ENCODE peak calls at places on chromosomes 16 and 17, in eight cellular contexts. One of them, this sample, is unnamed. For H3K27me3, the result is how much of the 10 kb centered on the place peaks cover.

GRCh38 chr17:1730345-1731193 is 6.1 kb downstream of the WDR81 start:
- DNase-seq in WERI-Rb-1: no peak
- DNase-seq in mesendoderm: no peak
- DNase-seq in pancreas: no peak
- DNase-seq in aorta: peak
- DNase-seq in adipocyte: no peak
- DNase-seq in DND-41: no peak
- DNase-seq in Karpas-422: peak
- DNase-seq in this sample: peak

GRCh38 chr17:3963214-3964201 is 729 bp downstream of the ATP2A3 start:
- DNase-seq in Karpas-422: peak
- DNase-seq in WERI-Rb-1: no peak
- DNase-seq in adipocyte: no peak
- DNase-seq in DND-41: peak
- DNase-seq in mesendoderm: no peak
- DNase-seq in aorta: peak
- DNase-seq in pancreas: peak
- DNase-seq in this sample: no peak

GRCh38 chr17:64120159-64120558 is 9.8 kb downstream of the ERN1 start:
- DNase-seq in DND-41: no peak
- DNase-seq in mesendoderm: no peak
- DNase-seq in aorta: no peak
- DNase-seq in adipocyte: no peak
- DNase-seq in pancreas: no peak
- DNase-seq in WERI-Rb-1: no peak
- DNase-seq in Karpas-422: no peak
- DNase-seq in this sample: no peak

GRCh38 chr17:66527335-66527734 is 224.9 kb downstream of the PRKCA start:
- DNase-seq in WERI-Rb-1: no peak
- DNase-seq in aorta: no peak
- DNase-seq in Karpas-422: no peak
- DNase-seq in pancreas: no peak
- DNase-seq in mesendoderm: no peak
- DNase-seq in DND-41: no peak
- DNase-seq in adipocyte: no peak
- DNase-seq in this sample: no peak

GRCh38 chr17:77281024-77281903 is 140.5 kb downstream of the SEC14L1 start:
- DNase-seq in adipocyte: peak
- DNase-seq in Karpas-422: no peak
- DNase-seq in aorta: no peak
- DNase-seq in DND-41: peak
- DNase-seq in mesendoderm: peak
- DNase-seq in pancreas: peak
- DNase-seq in WERI-Rb-1: peak
- DNase-seq in this sample: no peak

GRCh38 chr16:1069154-1069553 is 3.4 kb upstream of the SSTR5 start:
- DNase-seq in WERI-Rb-1: peak
- DNase-seq in mesendoderm: peak
- DNase-seq in Karpas-422: peak
- DNase-seq in aorta: no peak
- DNase-seq in adipocyte: no peak
- DNase-seq in DND-41: no peak
- DNase-seq in pancreas: no peak
- DNase-seq in this sample: no peak

GRCh38 chr17:76410328-76410965 is 26.0 kb downstream of the SPHK1 start:
- DNase-seq in aorta: no peak
- DNase-seq in pancreas: no peak
- DNase-seq in Karpas-422: no peak
- DNase-seq in mesendoderm: no peak
- DNase-seq in adipocyte: no peak
- DNase-seq in DND-41: no peak
- DNase-seq in WERI-Rb-1: no peak
- DNase-seq in this sample: no peak

GRCh38 chr17:42670199-42670924 is 6.4 kb downstream of the PLEKHH3 start:
- DNase-seq in aorta: no peak
- DNase-seq in adipocyte: no peak
- DNase-seq in DND-41: no peak
- DNase-seq in mesendoderm: peak
- DNase-seq in Karpas-422: no peak
- DNase-seq in pancreas: no peak
- DNase-seq in WERI-Rb-1: no peak
- DNase-seq in this sample: no peak

GRCh38 chr17:27542841-27543463 is 86.7 kb downstream of the KSR1 start:
- DNase-seq in pancreas: peak
- DNase-seq in aorta: no peak
- DNase-seq in mesendoderm: no peak
- DNase-seq in WERI-Rb-1: no peak
- DNase-seq in DND-41: no peak
- DNase-seq in Karpas-422: no peak
- DNase-seq in adipocyte: no peak
- DNase-seq in this sample: no peak

GRCh38 chr16:52546291-52546941 is 527 bp downstream of the TOX3 start:
- DNase-seq in pancreas: peak
- DNase-seq in DND-41: no peak
- DNase-seq in WERI-Rb-1: peak
- DNase-seq in adipocyte: no peak
- DNase-seq in aorta: no peak
- DNase-seq in mesendoderm: peak
- DNase-seq in Karpas-422: no peak
- DNase-seq in this sample: no peak

GRCh38 chr17:45934044-45934979 is 40.0 kb downstream of the MAPT start:
- DNase-seq in aorta: no peak
- DNase-seq in WERI-Rb-1: no peak
- DNase-seq in pancreas: no peak
- DNase-seq in mesendoderm: no peak
- DNase-seq in DND-41: no peak
- DNase-seq in Karpas-422: no peak
- DNase-seq in adipocyte: no peak
- DNase-seq in this sample: no peak

GRCh38 chr17:71392715-71393567 is 727.9 kb upstream of the SOX9 start:
- DNase-seq in aorta: no peak
- DNase-seq in Karpas-422: no peak
- DNase-seq in adipocyte: peak
- DNase-seq in mesendoderm: no peak
- DNase-seq in DND-41: no peak
- DNase-seq in WERI-Rb-1: no peak
- DNase-seq in pancreas: no peak
- DNase-seq in this sample: no peak

GRCh38 chr17:40528692-40529417 is 27.4 kb upstream of the TNS4 start:
- DNase-seq in WERI-Rb-1: no peak
- DNase-seq in pancreas: no peak
- DNase-seq in Karpas-422: no peak
- DNase-seq in adipocyte: no peak
- DNase-seq in aorta: no peak
- DNase-seq in mesendoderm: no peak
- DNase-seq in DND-41: no peak
- DNase-seq in this sample: no peak
- H3K27me3 ChIP-seq in WERI-Rb-1: under half
- H3K27me3 ChIP-seq in pancreas: under half
- H3K27me3 ChIP-seq in Karpas-422: under half
- H3K27me3 ChIP-seq in adipocyte: under half
- H3K27me3 ChIP-seq in aorta: under half
- H3K27me3 ChIP-seq in mesendoderm: under half
- H3K27me3 ChIP-seq in DND-41: under half
- H3K27me3 ChIP-seq in this sample: under half

DNA sequence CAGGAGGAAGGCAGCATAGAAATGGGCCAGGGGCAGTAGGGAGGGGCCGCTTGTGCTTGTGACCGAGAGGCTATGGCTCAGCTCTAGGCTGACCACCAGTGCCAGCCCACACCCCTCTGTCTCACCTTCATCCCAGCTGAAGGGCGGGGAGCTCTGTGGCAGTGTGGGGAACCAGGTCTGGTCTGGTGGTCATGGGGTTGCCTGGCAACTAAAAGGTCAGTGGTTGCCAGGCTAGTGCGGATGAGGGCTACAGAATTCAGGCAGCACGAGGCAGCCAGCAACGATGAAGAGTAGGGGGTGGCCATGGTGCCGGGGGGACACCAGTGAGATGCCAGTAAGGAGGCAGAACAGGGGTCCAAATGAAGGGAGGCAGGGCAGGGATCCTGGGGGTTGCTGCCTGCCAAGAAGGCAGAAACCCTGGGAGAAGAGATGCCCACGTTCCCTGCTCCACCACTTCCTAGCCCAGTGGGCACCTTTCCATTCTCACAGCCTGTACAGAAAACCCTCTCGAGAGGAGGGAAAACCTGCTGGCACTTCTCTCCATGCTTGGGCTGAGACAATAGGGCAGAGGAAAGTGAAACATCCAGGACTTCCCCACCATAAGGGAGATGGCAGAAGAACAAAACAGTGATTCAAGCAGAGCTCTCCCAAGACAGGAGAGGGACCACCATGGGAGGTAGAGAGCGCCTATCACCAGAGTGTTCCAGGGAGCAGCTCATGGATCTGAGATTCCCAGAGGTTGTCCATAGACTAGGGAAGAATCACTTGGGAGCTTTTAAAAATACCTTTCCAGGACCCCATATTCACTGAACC is 39.7 kb downstream of the SRCIN1 start:
- DNase-seq in pancreas: no peak
- DNase-seq in adipocyte: no peak
- DNase-seq in aorta: no peak
- DNase-seq in Karpas-422: no peak
- DNase-seq in WERI-Rb-1: no peak
- DNase-seq in DND-41: no peak
- DNase-seq in mesendoderm: no peak
- DNase-seq in this sample: no peak
- H3K27me3 ChIP-seq in pancreas: under half
- H3K27me3 ChIP-seq in adipocyte: half or more
- H3K27me3 ChIP-seq in aorta: under half
- H3K27me3 ChIP-seq in Karpas-422: under half
- H3K27me3 ChIP-seq in WERI-Rb-1: under half
- H3K27me3 ChIP-seq in DND-41: half or more
- H3K27me3 ChIP-seq in mesendoderm: under half
- H3K27me3 ChIP-seq in this sample: half or more

GRCh38 chr17:8109669-8110455 is 8.5 kb downstream of the ALOXE3 start:
- DNase-seq in WERI-Rb-1: peak
- DNase-seq in aorta: peak
- DNase-seq in Karpas-422: peak
- DNase-seq in DND-41: peak
- DNase-seq in pancreas: peak
- DNase-seq in mesendoderm: peak
- DNase-seq in adipocyte: peak
- DNase-seq in this sample: no peak

GRCh38 chr17:8110907-8111306 is 7.4 kb downstream of the ALOXE3 start:
- DNase-seq in DND-41: no peak
- DNase-seq in adipocyte: no peak
- DNase-seq in mesendoderm: no peak
- DNase-seq in pancreas: no peak
- DNase-seq in WERI-Rb-1: no peak
- DNase-seq in Karpas-422: no peak
- DNase-seq in aorta: no peak
- DNase-seq in this sample: no peak

GRCh38 chr17:8108972-8109668 is 9.2 kb downstream of the ALOXE3 start:
- DNase-seq in WERI-Rb-1: no peak
- DNase-seq in pancreas: no peak
- DNase-seq in aorta: no peak
- DNase-seq in mesendoderm: no peak
- DNase-seq in adipocyte: no peak
- DNase-seq in Karpas-422: no peak
- DNase-seq in DND-41: no peak
- DNase-seq in this sample: no peak

GRCh38 chr17:8105957-8106398 is 12.3 kb downstream of the ALOXE3 start:
- DNase-seq in DND-41: no peak
- DNase-seq in mesendoderm: peak
- DNase-seq in aorta: no peak
- DNase-seq in adipocyte: peak
- DNase-seq in WERI-Rb-1: peak
- DNase-seq in Karpas-422: no peak
- DNase-seq in pancreas: no peak
- DNase-seq in this sample: no peak

DNA sequence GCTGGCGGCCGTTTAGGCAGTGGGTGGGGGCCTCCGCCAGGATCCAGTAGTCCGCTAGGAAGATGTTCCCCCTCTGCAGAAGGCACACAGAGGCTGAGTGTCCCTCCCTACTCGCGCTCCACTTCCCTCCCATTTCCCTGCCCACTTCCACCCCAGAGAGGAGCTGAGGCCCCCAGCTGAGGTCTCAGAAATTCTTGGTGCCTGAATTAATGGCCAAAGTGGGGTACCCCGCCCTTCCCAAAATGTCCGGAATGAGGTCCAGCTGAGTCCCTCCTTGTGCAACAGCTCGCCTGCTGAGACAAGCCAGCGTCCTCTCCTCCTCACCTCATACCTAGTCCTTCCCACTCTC is 7.9 kb downstream of the ALOXE3 start:
- DNase-seq in Karpas-422: no peak
- DNase-seq in mesendoderm: no peak
- DNase-seq in pancreas: no peak
- DNase-seq in aorta: no peak
- DNase-seq in DND-41: no peak
- DNase-seq in WERI-Rb-1: no peak
- DNase-seq in adipocyte: no peak
- DNase-seq in this sample: no peak
- H3K27me3 ChIP-seq in Karpas-422: under half
- H3K27me3 ChIP-seq in mesendoderm: under half
- H3K27me3 ChIP-seq in pancreas: under half
- H3K27me3 ChIP-seq in aorta: under half
- H3K27me3 ChIP-seq in DND-41: under half
- H3K27me3 ChIP-seq in WERI-Rb-1: under half
- H3K27me3 ChIP-seq in adipocyte: half or more
- H3K27me3 ChIP-seq in this sample: under half

GRCh38 chr17:50634123-50634914 is at the start of gene ABCC3:
- DNase-seq in pancreas: peak
- DNase-seq in DND-41: no peak
- DNase-seq in adipocyte: peak
- DNase-seq in Karpas-422: no peak
- DNase-seq in aorta: peak
- DNase-seq in WERI-Rb-1: no peak
- DNase-seq in mesendoderm: no peak
- DNase-seq in this sample: no peak

GRCh38 chr17:50636804-50637195 is 2.1 kb downstream of the ABCC3 start:
- DNase-seq in aorta: no peak
- DNase-seq in adipocyte: no peak
- DNase-seq in DND-41: no peak
- DNase-seq in mesendoderm: no peak
- DNase-seq in pancreas: no peak
- DNase-seq in Karpas-422: no peak
- DNase-seq in WERI-Rb-1: no peak
- DNase-seq in this sample: no peak

GRCh38 chr17:50634915-50635719 is 436 bp downstream of the ABCC3 start:
- DNase-seq in adipocyte: peak
- DNase-seq in DND-41: no peak
- DNase-seq in Karpas-422: no peak
- DNase-seq in aorta: no peak
- DNase-seq in pancreas: peak
- DNase-seq in mesendoderm: no peak
- DNase-seq in WERI-Rb-1: no peak
- DNase-seq in this sample: no peak

GRCh38 chr17:50636145-50636803 is 1.6 kb downstream of the ABCC3 start:
- DNase-seq in adipocyte: peak
- DNase-seq in mesendoderm: no peak
- DNase-seq in WERI-Rb-1: no peak
- DNase-seq in Karpas-422: no peak
- DNase-seq in DND-41: no peak
- DNase-seq in pancreas: no peak
- DNase-seq in aorta: no peak
- DNase-seq in this sample: no peak

DNA sequence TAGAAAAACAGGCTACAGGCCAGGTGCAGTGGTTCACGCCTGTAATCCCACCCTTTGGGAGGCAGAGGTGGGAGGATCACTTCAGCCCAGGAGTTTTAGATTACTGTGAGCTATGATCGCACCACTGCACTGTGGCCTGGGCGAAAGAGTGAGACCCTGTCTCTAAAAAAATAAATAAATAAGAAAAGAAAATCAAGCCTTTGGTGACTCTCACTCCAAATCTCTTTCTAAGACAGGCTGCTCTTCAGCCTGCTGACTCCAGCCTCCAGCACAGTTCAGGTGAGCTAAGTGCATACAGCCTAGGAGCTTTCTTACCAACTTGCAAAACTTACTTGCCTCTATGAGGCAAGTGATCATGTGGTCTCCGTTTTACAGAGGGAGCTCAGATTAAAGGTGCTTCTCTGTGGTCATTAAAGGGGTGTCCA is 1.1 kb downstream of the ABCC3 start:
- DNase-seq in adipocyte: peak
- DNase-seq in DND-41: no peak
- DNase-seq in mesendoderm: no peak
- DNase-seq in Karpas-422: no peak
- DNase-seq in WERI-Rb-1: no peak
- DNase-seq in aorta: no peak
- DNase-seq in pancreas: no peak
- DNase-seq in this sample: no peak
- H3K27me3 ChIP-seq in adipocyte: under half
- H3K27me3 ChIP-seq in DND-41: under half
- H3K27me3 ChIP-seq in mesendoderm: under half
- H3K27me3 ChIP-seq in Karpas-422: under half
- H3K27me3 ChIP-seq in WERI-Rb-1: under half
- H3K27me3 ChIP-seq in aorta: under half
- H3K27me3 ChIP-seq in pancreas: under half
- H3K27me3 ChIP-seq in this sample: under half

This sample was measured in gastrocnemius medialis.